ENCODE peak calls at places on chromosomes 1 and 21, in six cellular contexts. X is K562, I is H1, L is GM12878, O is GM12891, G is HepG2. A is an unnamed sample.

GRCh38 chr1:9233942-9234222 is 692 bp upstream of the H6PD start:
- DNase-seq in X (no peak), I (no peak), L (no peak), O (no peak), G (no peak), A (no peak)

GRCh38 chr1:165862448-165862847 is 35.0 kb downstream of the UCK2 start:
- DNase-seq in X (no peak), I (no peak), L (no peak), O (peak), G (no peak), A (no peak)

GRCh38 chr1:9128161-9128519 is 762 bp downstream of the GPR157 start:
- DNase-seq in X (no peak), I (peak), L (no peak), O (no peak), G (no peak), A (no peak)

GRCh38 chr1:51282605-51283004 is 46.5 kb downstream of the RNF11 start:
- DNase-seq in X (no peak), I (no peak), L (no peak), O (no peak), G (no peak), A (no peak)

GRCh38 chr1:243956448-243956847 is 94.6 kb upstream of the ZBTB18 start:
- DNase-seq in X (no peak), I (no peak), L (no peak), O (no peak), G (no peak), A (no peak)

GRCh38 chr1:106897976-106898375 is 158.5 kb upstream of the PRMT6 start:
- DNase-seq in X (no peak), I (no peak), L (no peak), O (no peak), G (no peak), A (no peak)

GRCh38 chr1:195458365-195458764 is 1149.9 kb downstream of the KCNT2 start:
- DNase-seq in X (no peak), I (no peak), L (no peak), O (no peak), G (no peak), A (no peak)

GRCh38 chr1:212450331-212450881 is 17.7 kb downstream of the NENF start:
- DNase-seq in X (no peak), I (no peak), L (no peak), O (no peak), G (no peak), A (no peak)

GRCh38 chr1:225877570-225877969 is 4.6 kb downstream of the TMEM63A start:
- DNase-seq in X (peak), I (peak), L (no peak), O (no peak), G (peak), A (no peak)

GRCh38 chr21:45975017-45975595 is 6.5 kb upstream of the COL6A1 start:
- DNase-seq in X (no peak), I (peak), L (no peak), O (no peak), G (no peak), A (no peak)

GRCh38 chr1:117825414-117825813 is 104.0 kb downstream of the GDAP2 start:
- DNase-seq in X (no peak), I (no peak), L (no peak), O (no peak), G (no peak), A (no peak)

GRCh38 chr1:112762541-112763141 is 47.5 kb upstream of the PPM1J start:
- DNase-seq in X (no peak), I (no peak), L (no peak), O (no peak), G (no peak), A (no peak)

GRCh38 chr1:232598837-232599177 is 31.1 kb downstream of the SIPA1L2 start:
- DNase-seq in X (no peak), I (no peak), L (no peak), O (no peak), G (no peak), A (no peak)

GRCh38 chr1:59730759-59731478 is 83.8 kb upstream of the HOOK1 start:
- DNase-seq in X (peak), I (no peak), L (no peak), O (no peak), G (peak), A (no peak)

GRCh38 chr1:198794498-198794897 is 155.7 kb downstream of the PTPRC start:
- DNase-seq in X (no peak), I (no peak), L (no peak), O (no peak), G (no peak), A (no peak)
- TF ChIP-seq TAF1 in X (no peak), I (no peak), L (no peak), O (no peak), G (no peak), A (no peak)

GRCh38 chr1:56816264-56816663 is 2.9 kb downstream of the FYB2 start:
- DNase-seq in X (no peak), I (no peak), L (no peak), O (no peak), G (no peak), A (no peak)

GRCh38 chr1:56819393-56819899 is at the start of gene FYB2:
- DNase-seq in X (no peak), I (peak), L (no peak), O (no peak), G (peak), A (no peak)

GRCh38 chr1:56814205-56814604 is 5.0 kb downstream of the FYB2 start:
- DNase-seq in X (no peak), I (no peak), L (no peak), O (no peak), G (no peak), A (no peak)

GRCh38 chr1:56817716-56818463 is 1.3 kb downstream of the FYB2 start:
- DNase-seq in X (no peak), I (no peak), L (no peak), O (no peak), G (peak), A (no peak)

DNA sequence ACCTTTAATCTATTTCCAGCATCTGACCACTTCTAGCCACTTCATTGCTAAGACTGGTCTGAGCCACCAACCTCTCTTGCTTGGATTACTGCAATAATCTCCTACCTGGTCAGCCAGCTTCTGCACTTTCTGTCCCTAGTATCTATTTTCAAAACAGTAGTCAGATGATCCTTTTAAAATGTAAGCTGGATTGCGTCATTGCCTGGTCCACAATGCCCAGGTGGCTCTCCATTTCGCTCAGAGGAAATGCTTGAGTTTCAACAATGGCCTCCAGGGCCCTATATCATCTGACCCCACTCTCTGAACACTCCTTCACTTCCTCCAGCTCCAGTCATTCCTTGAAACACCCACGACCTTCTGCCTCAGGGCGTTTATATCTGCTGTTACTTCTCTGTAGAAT is 2.3 kb downstream of the FYB2 start:
- DNase-seq in X (no peak), I (no peak), L (no peak), O (no peak), G (peak), A (no peak)
- TF ChIP-seq POLR2A in X (no peak), I (no peak), L (no peak), O (no peak), G (no peak), A (no peak)

DNA sequence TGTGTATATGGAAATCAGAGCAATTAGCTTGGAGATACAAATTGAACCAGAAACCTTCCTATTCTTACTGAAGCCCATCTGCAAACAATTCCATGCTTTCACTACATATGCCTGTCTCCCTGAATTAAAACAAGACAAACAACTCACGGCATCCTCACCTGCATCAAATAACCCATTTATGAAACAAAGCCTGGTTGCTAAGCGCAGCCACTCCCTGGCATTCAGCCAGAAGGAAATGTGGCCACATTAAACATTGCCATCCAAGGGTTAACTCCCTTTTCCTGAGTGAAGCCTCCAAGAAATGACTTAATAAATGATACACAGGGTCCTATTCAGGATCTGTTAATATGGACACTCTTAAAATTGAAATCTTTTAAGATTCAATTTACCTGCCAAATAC is 55.2 kb downstream of the APP start:
- DNase-seq in X (no peak), I (no peak), L (no peak), O (no peak), G (no peak), A (no peak)
- TF ChIP-seq TAF1 in X (no peak), I (no peak), L (no peak), O (no peak), G (no peak), A (no peak)

GRCh38 chr1:41021526-41022308 is at the start of gene SLFNL1:
- DNase-seq in X (peak), I (peak), L (no peak), O (no peak), G (no peak), A (no peak)
- TF ChIP-seq POLR2A in X (peak), I (peak), L (peak), O (no peak), G (no peak), A (peak)

GRCh38 chr1:78731674-78732073 is 82.0 kb downstream of the IFI44 start:
- DNase-seq in X (no peak), I (no peak), L (no peak), O (no peak), G (no peak), A (no peak)
- TF ChIP-seq TAF1 in X (no peak), I (no peak), L (no peak), O (no peak), G (no peak), A (no peak)

A was measured in GM12892.